ENCODE peak calls at places on chromosomes 13 and 19, in five cellular contexts. One of them, this sample, is unnamed.

GRCh38 chr13:47100214-47100853 is 203.5 kb upstream of the HTR2A start:
- DNase-seq in neuronal stem cell: no peak
- DNase-seq in IMR-90: peak; percentile 22
- DNase-seq in H1: no peak
- DNase-seq in trophoblast cell: no peak
- DNase-seq in this sample: peak; percentile 46

GRCh38 chr13:77492982-77493381 is 42.5 kb upstream of the SCEL start:
- DNase-seq in neuronal stem cell: no peak
- DNase-seq in IMR-90: no peak
- DNase-seq in H1: no peak
- DNase-seq in trophoblast cell: no peak
- DNase-seq in this sample: no peak

GRCh38 chr19:3208317-3209207 is 15.9 kb upstream of the CELF5 start:
- DNase-seq in neuronal stem cell: no peak
- DNase-seq in IMR-90: no peak
- DNase-seq in H1: no peak
- DNase-seq in trophoblast cell: no peak
- DNase-seq in this sample: no peak

GRCh38 chr19:1935484-1936208 is 5.3 kb upstream of the CSNK1G2 start:
- DNase-seq in neuronal stem cell: no peak
- DNase-seq in IMR-90: peak; percentile 28
- DNase-seq in H1: no peak
- DNase-seq in trophoblast cell: no peak
- DNase-seq in this sample: peak; percentile 31

GRCh38 chr13:59424661-59425060 is 739.1 kb downstream of the DIAPH3 start:
- DNase-seq in neuronal stem cell: no peak
- DNase-seq in IMR-90: peak; percentile 69
- DNase-seq in H1: no peak
- DNase-seq in trophoblast cell: peak; percentile 36
- DNase-seq in this sample: no peak

GRCh38 chr19:6387372-6387771 is 5.6 kb downstream of the GTF2F1 start:
- DNase-seq in neuronal stem cell: no peak
- DNase-seq in IMR-90: no peak
- DNase-seq in H1: no peak
- DNase-seq in trophoblast cell: no peak
- DNase-seq in this sample: no peak

GRCh38 chr13:21322304-21322965 is 136.7 kb downstream of the ZDHHC20 start:
- DNase-seq in neuronal stem cell: no peak
- DNase-seq in IMR-90: no peak
- DNase-seq in H1: no peak
- DNase-seq in trophoblast cell: no peak
- DNase-seq in this sample: no peak

GRCh38 chr13:43441916-43442315 is 344.9 kb downstream of the ENOX1 start:
- DNase-seq in neuronal stem cell: no peak
- DNase-seq in IMR-90: no peak
- DNase-seq in H1: no peak
- DNase-seq in trophoblast cell: no peak
- DNase-seq in this sample: no peak

GRCh38 chr13:82330499-82330898 is 1551.8 kb downstream of the SLITRK1 start:
- DNase-seq in neuronal stem cell: no peak
- DNase-seq in IMR-90: no peak
- DNase-seq in H1: no peak
- DNase-seq in trophoblast cell: peak; percentile 3
- DNase-seq in this sample: peak; percentile 30

GRCh38 chr19:45475537-45476348 is 7.9 kb downstream of the FOSB start:
- DNase-seq in neuronal stem cell: no peak
- DNase-seq in IMR-90: peak; percentile 32
- DNase-seq in H1: no peak
- DNase-seq in trophoblast cell: peak; percentile 76
- DNase-seq in this sample: peak; percentile 97

GRCh38 chr13:23868521-23868920 is 20.7 kb downstream of the MIPEP start:
- DNase-seq in neuronal stem cell: no peak
- DNase-seq in IMR-90: peak; percentile 95
- DNase-seq in H1: no peak
- DNase-seq in trophoblast cell: no peak
- DNase-seq in this sample: no peak

GRCh38 chr13:23086951-23087350 is 93.8 kb upstream of the SGCG start:
- DNase-seq in neuronal stem cell: no peak
- DNase-seq in IMR-90: no peak
- DNase-seq in H1: no peak
- DNase-seq in trophoblast cell: no peak
- DNase-seq in this sample: no peak

GRCh38 chr19:45607071-45608029 is 5.3 kb upstream of the GPR4 start:
- DNase-seq in neuronal stem cell: peak; percentile 71
- DNase-seq in IMR-90: peak; percentile 59
- DNase-seq in H1: peak; percentile 67
- DNase-seq in trophoblast cell: peak; percentile 64
- DNase-seq in this sample: peak; percentile 82

GRCh38 chr19:34172661-34173144 is 399 bp downstream of the LSM14A start:
- DNase-seq in neuronal stem cell: no peak
- DNase-seq in IMR-90: no peak
- DNase-seq in H1: peak; percentile 10
- DNase-seq in trophoblast cell: no peak
- DNase-seq in this sample: no peak

GRCh38 chr13:88196106-88196505 is 524.9 kb downstream of the SLITRK5 start:
- DNase-seq in neuronal stem cell: no peak
- DNase-seq in IMR-90: no peak
- DNase-seq in H1: no peak
- DNase-seq in trophoblast cell: no peak
- DNase-seq in this sample: no peak

GRCh38 chr13:78876915-78877549 is 218.1 kb upstream of the OBI1 start:
- DNase-seq in neuronal stem cell: no peak
- DNase-seq in IMR-90: no peak
- DNase-seq in H1: no peak
- DNase-seq in trophoblast cell: no peak
- DNase-seq in this sample: no peak

GRCh38 chr19:40465025-40465780 is at the start of gene BLVRB:
- DNase-seq in neuronal stem cell: no peak
- DNase-seq in IMR-90: peak; percentile 52
- DNase-seq in H1: no peak
- DNase-seq in trophoblast cell: peak; percentile 52
- DNase-seq in this sample: peak; percentile 91

GRCh38 chr19:34881982-34882381 is 44.7 kb upstream of the ZNF30 start:
- DNase-seq in neuronal stem cell: no peak
- DNase-seq in IMR-90: peak; percentile 24
- DNase-seq in H1: no peak
- DNase-seq in trophoblast cell: no peak
- DNase-seq in this sample: peak; percentile 17

GRCh38 chr13:73248711-73249580 is 190.1 kb downstream of the KLF5 start:
- DNase-seq in neuronal stem cell: no peak
- DNase-seq in IMR-90: peak; percentile 63
- DNase-seq in H1: peak; percentile 27
- DNase-seq in trophoblast cell: peak; percentile 73
- DNase-seq in this sample: peak; percentile 73

GRCh38 chr13:40777166-40777956 is 6.4 kb upstream of the MRPS31 start:
- DNase-seq in neuronal stem cell: peak; percentile 40
- DNase-seq in IMR-90: peak; percentile 37
- DNase-seq in H1: no peak
- DNase-seq in trophoblast cell: no peak
- DNase-seq in this sample: peak; percentile 70

GRCh38 chr13:80340643-80341097 is 256 bp downstream of the SPRY2 start:
- DNase-seq in neuronal stem cell: no peak
- DNase-seq in IMR-90: peak; percentile 70
- DNase-seq in H1: no peak
- DNase-seq in trophoblast cell: peak; percentile 22
- DNase-seq in this sample: peak; percentile 78

GRCh38 chr13:114141261-114141996 is 9.0 kb upstream of the RASA3 start:
- DNase-seq in neuronal stem cell: no peak
- DNase-seq in IMR-90: no peak
- DNase-seq in H1: no peak
- DNase-seq in trophoblast cell: no peak
- DNase-seq in this sample: no peak

GRCh38 chr13:114142137-114142550 is 9.7 kb upstream of the RASA3 start:
- DNase-seq in neuronal stem cell: no peak
- DNase-seq in IMR-90: no peak
- DNase-seq in H1: no peak
- DNase-seq in trophoblast cell: no peak
- DNase-seq in this sample: no peak

GRCh38 chr13:114140131-114140908 is 7.9 kb upstream of the RASA3 start:
- DNase-seq in neuronal stem cell: no peak
- DNase-seq in IMR-90: no peak
- DNase-seq in H1: no peak
- DNase-seq in trophoblast cell: no peak
- DNase-seq in this sample: no peak

GRCh38 chr13:114142640-114143490 is 10.4 kb upstream of the RASA3 start:
- DNase-seq in neuronal stem cell: no peak
- DNase-seq in IMR-90: peak; percentile 65
- DNase-seq in H1: no peak
- DNase-seq in trophoblast cell: no peak
- DNase-seq in this sample: peak; percentile 57

GRCh38 chr13:114140909-114141255 is 8.5 kb upstream of the RASA3 start:
- DNase-seq in neuronal stem cell: no peak
- DNase-seq in IMR-90: no peak
- DNase-seq in H1: no peak
- DNase-seq in trophoblast cell: no peak
- DNase-seq in this sample: no peak
- H3K4me3 ChIP-seq in neuronal stem cell: no peak overlapping the region
- H3K4me3 ChIP-seq in IMR-90: no peak overlapping the region
- H3K4me3 ChIP-seq in H1: no peak overlapping the region
- H3K4me3 ChIP-seq in trophoblast cell: no peak overlapping the region
- H3K4me3 ChIP-seq in this sample: no peak overlapping the region

DNA sequence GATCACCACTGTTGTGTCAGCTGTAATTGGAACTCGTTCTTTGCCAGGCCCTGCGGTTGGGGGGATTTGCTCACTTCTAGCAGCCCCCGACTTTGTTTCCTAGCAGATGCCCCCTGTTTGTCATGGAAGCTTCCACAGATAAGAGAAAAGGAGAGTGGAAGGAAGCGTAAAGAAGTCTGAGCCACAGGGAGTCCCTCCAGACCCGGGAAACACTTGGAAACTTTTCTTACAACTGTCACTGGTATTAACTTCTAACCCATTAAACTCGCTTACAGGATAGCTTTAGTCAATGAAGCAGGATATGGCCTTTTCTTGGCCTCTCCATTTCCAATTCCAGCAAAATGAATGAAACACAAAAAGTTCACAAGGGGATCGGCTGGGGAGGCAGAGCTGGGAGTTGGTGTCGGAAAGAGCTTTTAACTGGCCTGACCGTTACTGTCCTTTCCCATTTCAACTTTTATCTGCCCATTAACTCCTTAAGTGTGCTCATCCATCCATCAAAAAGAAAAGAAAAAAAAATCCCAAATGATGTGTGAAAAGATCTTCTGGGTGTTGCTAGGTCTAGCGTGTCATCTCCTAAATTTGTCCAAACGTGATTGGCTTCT is 231.9 kb upstream of the ARGLU1 start:
- DNase-seq in neuronal stem cell: no peak
- DNase-seq in IMR-90: no peak
- DNase-seq in H1: no peak
- DNase-seq in trophoblast cell: no peak
- DNase-seq in this sample: no peak
- H4K91ac ChIP-seq in neuronal stem cell: no peak overlapping the region
- H4K91ac ChIP-seq in IMR-90: no peak overlapping the region
- H4K91ac ChIP-seq in H1: no peak overlapping the region
- H4K91ac ChIP-seq in trophoblast cell: no peak overlapping the region
- H4K91ac ChIP-seq in this sample: no peak overlapping the region

GRCh38 chr19:55642153-55643002 is 1.1 kb upstream of the ZNF581 start:
- DNase-seq in neuronal stem cell: no peak
- DNase-seq in IMR-90: no peak
- DNase-seq in H1: no peak
- DNase-seq in trophoblast cell: no peak
- DNase-seq in this sample: peak; percentile 38

GRCh38 chr19:55643003-55643732 is at the start of gene ZNF581:
- DNase-seq in neuronal stem cell: peak; percentile 73
- DNase-seq in IMR-90: peak; percentile 78
- DNase-seq in H1: no peak
- DNase-seq in trophoblast cell: peak; percentile 51
- DNase-seq in this sample: peak; percentile 88

GRCh38 chr19:55644191-55644833 is 863 bp downstream of the ZNF581 start:
- DNase-seq in neuronal stem cell: no peak
- DNase-seq in IMR-90: no peak
- DNase-seq in H1: no peak
- DNase-seq in trophoblast cell: no peak
- DNase-seq in this sample: no peak

GRCh38 chr19:55644842-55645511 is 1.5 kb downstream of the ZNF581 start:
- DNase-seq in neuronal stem cell: no peak
- DNase-seq in IMR-90: no peak
- DNase-seq in H1: no peak
- DNase-seq in trophoblast cell: no peak
- DNase-seq in this sample: no peak

GRCh38 chr19:55643733-55644116 is 276 bp downstream of the ZNF581 start:
- DNase-seq in neuronal stem cell: no peak
- DNase-seq in IMR-90: no peak
- DNase-seq in H1: no peak
- DNase-seq in trophoblast cell: no peak
- DNase-seq in this sample: no peak
- H3K4me3 ChIP-seq in neuronal stem cell: peak overlapping the region; percentile 84
- H3K4me3 ChIP-seq in IMR-90: peak overlapping the region; percentile 74
- H3K4me3 ChIP-seq in H1: peak overlapping the region; percentile 91
- H3K4me3 ChIP-seq in trophoblast cell: peak overlapping the region; percentile 85
- H3K4me3 ChIP-seq in this sample: peak overlapping the region; percentile 82

GRCh38 chr19:41927810-41928192 is 448 bp downstream of the ERFL start:
- DNase-seq in neuronal stem cell: no peak
- DNase-seq in IMR-90: no peak
- DNase-seq in H1: no peak
- DNase-seq in trophoblast cell: no peak
- DNase-seq in this sample: no peak

GRCh38 chr19:41926861-41927809 is 1.1 kb downstream of the ERFL start:
- DNase-seq in neuronal stem cell: no peak
- DNase-seq in IMR-90: no peak
- DNase-seq in H1: no peak
- DNase-seq in trophoblast cell: no peak
- DNase-seq in this sample: no peak

GRCh38 chr19:41924151-41925145 is 3.8 kb downstream of the ERFL start:
- DNase-seq in neuronal stem cell: no peak
- DNase-seq in IMR-90: no peak
- DNase-seq in H1: no peak
- DNase-seq in trophoblast cell: no peak
- DNase-seq in this sample: no peak

GRCh38 chr19:41925208-41926003 is 2.8 kb downstream of the ERFL start:
- DNase-seq in neuronal stem cell: no peak
- DNase-seq in IMR-90: no peak
- DNase-seq in H1: no peak
- DNase-seq in trophoblast cell: no peak
- DNase-seq in this sample: no peak

DNA sequence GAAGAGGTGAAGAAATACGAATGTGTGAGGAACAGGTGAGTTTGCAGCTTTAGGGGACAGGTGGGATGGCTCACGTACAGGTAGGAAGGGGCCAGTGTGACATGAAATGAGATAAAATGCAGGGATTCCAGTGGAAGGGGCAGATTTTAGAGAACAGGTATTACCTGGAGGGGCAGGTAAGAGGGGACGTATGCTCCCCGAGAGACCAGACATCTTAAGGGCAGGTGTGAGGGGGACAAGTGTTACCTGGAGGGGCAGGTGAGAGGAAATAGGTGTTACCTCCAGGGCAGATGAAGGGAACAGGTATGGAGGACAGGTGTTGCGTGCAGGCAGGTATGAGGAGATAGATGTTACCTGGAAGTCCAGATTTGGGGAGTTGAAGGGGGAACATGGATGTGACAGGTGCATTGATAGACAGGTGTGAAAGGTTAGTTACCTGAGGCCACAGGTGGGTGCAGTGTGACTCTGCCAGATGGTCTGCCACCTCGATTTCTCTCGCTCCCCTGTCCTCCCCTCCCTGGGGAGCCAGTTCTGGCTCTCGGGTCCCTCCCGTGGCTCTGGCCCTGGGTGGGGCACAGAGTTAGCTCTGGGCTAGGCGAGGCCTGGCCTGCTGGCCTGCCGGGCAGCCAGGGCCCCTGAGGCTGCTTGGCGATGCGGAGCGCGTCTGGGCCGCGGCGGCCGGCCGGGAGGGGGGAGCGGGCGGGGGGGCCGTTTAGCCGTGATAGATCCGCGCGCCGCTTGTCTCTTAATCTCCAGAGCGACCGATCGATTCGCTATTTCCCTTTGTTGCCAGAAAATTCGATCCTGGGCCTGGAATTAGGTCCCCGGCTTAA is 2.0 kb downstream of the ERFL start:
- DNase-seq in neuronal stem cell: no peak
- DNase-seq in IMR-90: no peak
- DNase-seq in H1: no peak
- DNase-seq in trophoblast cell: no peak
- DNase-seq in this sample: no peak
- H4K91ac ChIP-seq in neuronal stem cell: no peak overlapping the region
- H4K91ac ChIP-seq in IMR-90: no peak overlapping the region
- H4K91ac ChIP-seq in H1: no peak overlapping the region
- H4K91ac ChIP-seq in trophoblast cell: no peak overlapping the region
- H4K91ac ChIP-seq in this sample: no peak overlapping the region